ENCODE peak calls at places on chromosome 13, in six cellular contexts. B, Q, A, J, L and R are unnamed samples.

GRCh38 chr13:78241278-78241919 is 322.8 kb upstream of the EDNRB start:
- DNase-seq in B (peak; percentile 27), A (no peak), J (peak; percentile 6), Q (peak; percentile 0), L (peak; percentile 17), R (no peak)

GRCh38 chr13:42760949-42761348 is 20.4 kb upstream of the FAM216B start:
- DNase-seq in Q (no peak), L (no peak), B (no peak), A (no peak), J (no peak), R (no peak)

GRCh38 chr13:99565478-99566124 is 64.3 kb downstream of the TM9SF2 start:
- DNase-seq in B (no peak), Q (no peak), L (no peak), A (no peak), J (no peak), R (no peak)

GRCh38 chr13:22569830-22570229 is 610.9 kb upstream of the SGCG start:
- DNase-seq in A (no peak), L (no peak), B (no peak), J (no peak), Q (no peak), R (no peak)

GRCh38 chr13:74596691-74597090 is 462.5 kb upstream of the KLF12 start:
- DNase-seq in J (no peak), B (no peak), L (no peak), A (no peak), Q (no peak), R (no peak)

GRCh38 chr13:112178769-112179168 is 111.8 kb downstream of the SOX1 start:
- DNase-seq in L (no peak), A (no peak), Q (no peak), J (no peak), B (no peak), R (no peak)

GRCh38 chr13:72637561-72637960 is 89.9 kb downstream of the MZT1 start:
- DNase-seq in B (no peak), A (no peak), J (no peak), Q (no peak), L (no peak), R (no peak)

GRCh38 chr13:93881418-93881817 is 598.1 kb downstream of the DCT start:
- DNase-seq in B (no peak), Q (no peak), A (no peak), J (no peak), L (no peak), R (no peak)

GRCh38 chr13:53200498-53201453 is 172.2 kb downstream of the OLFM4 start:
- DNase-seq in Q (no peak), J (no peak), B (no peak), A (no peak), L (peak; percentile 62), R (no peak)

GRCh38 chr13:100440756-100441421 is 147.7 kb downstream of the GGACT start:
- DNase-seq in L (no peak), A (no peak), J (no peak), B (peak; percentile 41), Q (no peak), R (no peak)

GRCh38 chr13:109154146-109154545 is 524.7 kb downstream of the MYO16 start:
- DNase-seq in Q (no peak), J (no peak), L (no peak), B (peak; percentile 3), A (no peak), R (no peak)

GRCh38 chr13:96089749-96090239 is at the start of gene HS6ST3:
- DNase-seq in Q (peak; percentile 34), A (no peak), B (no peak), L (peak; percentile 38), J (peak; percentile 6), R (peak; percentile 22)

GRCh38 chr13:99386495-99386894 is 79.3 kb upstream of the GPR183 start:
- DNase-seq in J (no peak), B (no peak), Q (no peak), L (no peak), A (no peak), R (no peak)

GRCh38 chr13:24630851-24631341 is 49.3 kb upstream of the ATP12A start:
- DNase-seq in Q (no peak), L (peak; percentile 36), B (no peak), A (no peak), J (peak; percentile 41), R (no peak)

GRCh38 chr13:102710261-102710679 is 15.4 kb upstream of the METTL21C start:
- DNase-seq in L (no peak), B (no peak), Q (no peak), A (no peak), J (no peak), R (no peak)

GRCh38 chr13:106415427-106415826 is 120.0 kb downstream of the EFNB2 start:
- DNase-seq in L (no peak), B (no peak), J (no peak), Q (no peak), A (no peak), R (no peak)

GRCh38 chr13:38417727-38418126 is 68.1 kb downstream of the UFM1 start:
- DNase-seq in B (peak; percentile 8), A (no peak), L (no peak), J (peak; percentile 25), Q (no peak), R (no peak)

GRCh38 chr13:76331948-76332712 is 554.1 kb downstream of the KCTD12 start:
- DNase-seq in A (no peak), L (no peak), Q (no peak), J (no peak), B (no peak), R (no peak)

GRCh38 chr13:49620170-49620621 is 8.1 kb upstream of the ARL11 start:
- DNase-seq in Q (no peak), A (no peak), L (no peak), J (no peak), B (no peak), R (peak; percentile 54)

GRCh38 chr13:49624207-49624606 is 4.1 kb upstream of the ARL11 start:
- DNase-seq in J (no peak), A (no peak), B (no peak), L (no peak), Q (no peak), R (no peak)

GRCh38 chr13:49625392-49626137 is 2.7 kb upstream of the ARL11 start:
- DNase-seq in A (no peak), Q (no peak), L (no peak), J (no peak), B (peak; percentile 80), R (no peak)

GRCh38 chr13:49627831-49628652 is at the start of gene ARL11:
- DNase-seq in A (peak; percentile 39), L (peak; percentile 73), B (no peak), J (peak; percentile 47), Q (peak; percentile 76), R (peak; percentile 80)

GRCh38 chr13:49622174-49622946 is 5.9 kb upstream of the ARL11 start:
- DNase-seq in J (no peak), L (no peak), A (no peak), Q (no peak), B (peak; percentile 48), R (no peak)
- TF ChIP-seq POLR2A in J (no peak), L (no peak), A (no peak), Q (no peak), B (no peak), R (no peak)

DNA sequence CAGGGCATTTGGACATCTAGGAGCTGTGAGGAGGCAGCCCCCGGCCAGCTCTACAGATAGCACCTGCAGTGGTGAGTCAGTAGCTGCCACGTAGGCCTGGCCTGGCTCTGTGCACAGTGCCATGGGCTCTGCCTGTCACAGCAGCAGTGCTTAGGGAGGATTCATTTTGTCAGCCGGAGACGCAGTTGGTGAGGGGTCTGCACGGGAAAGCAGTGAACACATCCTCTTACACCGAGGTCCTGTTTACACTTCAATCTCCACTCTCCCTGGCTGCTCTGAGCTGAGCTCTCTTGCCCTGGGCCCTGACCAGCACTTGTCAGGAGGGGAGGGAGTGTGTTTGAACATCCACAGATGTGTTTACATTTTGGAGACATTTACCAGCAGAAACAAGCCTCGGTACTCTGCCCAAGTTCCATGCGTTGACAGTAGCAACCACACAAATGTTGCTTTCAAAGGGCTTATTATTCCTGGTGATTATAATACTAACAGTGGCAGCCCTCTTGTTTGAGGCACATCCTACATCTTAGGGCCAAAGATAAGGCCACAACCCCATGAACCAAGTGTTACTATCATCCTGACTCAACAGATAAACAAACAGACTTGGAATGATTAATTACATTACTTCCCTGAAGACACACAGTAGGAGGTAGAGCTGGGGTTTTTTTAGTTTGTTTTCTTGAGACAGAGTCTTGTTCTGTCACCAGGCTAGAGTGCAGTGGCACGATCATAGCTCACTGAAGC is 148.9 kb downstream of the USP12 start:
- DNase-seq in A (no peak), J (no peak), L (no peak), B (peak; percentile 90), Q (no peak), R (no peak)
- TF ChIP-seq TAF1 in A (no peak), J (no peak), L (no peak), B (no peak), Q (no peak), R (no peak)

GRCh38 chr13:110320645-110321044 is 13.6 kb downstream of the COL4A2 start:
- DNase-seq in B (no peak), L (no peak), Q (no peak), A (no peak), J (no peak), R (no peak)

GRCh38 chr13:110318920-110319319 is 11.8 kb downstream of the COL4A2 start:
- DNase-seq in Q (no peak), B (no peak), A (no peak), J (no peak), L (no peak), R (no peak)

GRCh38 chr13:110319397-110319773 is 12.3 kb downstream of the COL4A2 start:
- DNase-seq in B (no peak), L (no peak), Q (no peak), J (no peak), A (no peak), R (no peak)

GRCh38 chr13:110317496-110318195 is 10.6 kb downstream of the COL4A2 start:
- DNase-seq in L (no peak), A (no peak), J (no peak), B (no peak), Q (no peak), R (no peak)

DNA sequence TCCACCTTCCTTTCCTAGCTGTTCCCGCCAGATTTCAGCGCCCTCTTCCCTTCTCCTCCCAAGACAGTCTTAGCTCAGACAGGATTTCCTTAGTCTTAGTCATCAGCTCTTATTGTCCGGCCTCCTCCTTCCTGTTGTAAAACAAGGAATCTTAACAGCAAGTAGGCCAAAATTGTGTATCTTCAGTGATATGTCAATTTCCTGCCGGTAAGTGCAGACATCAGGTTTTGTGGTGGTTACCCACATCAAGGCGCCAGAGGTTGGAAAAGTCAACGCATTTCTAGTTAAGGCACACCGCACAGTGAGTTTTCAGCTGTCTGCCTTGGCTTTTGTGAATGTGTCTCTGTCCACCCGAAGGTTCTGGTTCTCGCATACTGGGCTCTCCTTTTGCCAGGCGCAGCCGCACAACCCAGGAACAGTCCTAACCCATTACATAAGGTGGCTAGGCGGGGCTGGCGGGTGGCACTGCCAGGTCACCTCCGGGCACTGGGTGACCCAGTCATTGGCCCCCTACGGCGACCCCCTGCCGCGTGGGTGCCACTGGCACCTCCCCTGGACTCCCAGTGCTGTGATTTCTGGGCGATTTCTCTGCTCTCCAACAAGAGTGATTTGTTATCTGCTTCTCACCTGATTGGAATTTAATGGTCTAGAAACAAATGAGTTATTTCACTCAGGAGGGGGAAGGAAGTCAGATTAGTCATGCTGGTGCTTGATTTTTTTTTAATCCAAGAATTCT is 12.9 kb downstream of the COL4A2 start:
- DNase-seq in L (no peak), Q (no peak), B (no peak), J (no peak), A (no peak), R (no peak)
- TF ChIP-seq POLR2AphosphoS5 in L (no peak), Q (no peak), B (no peak), J (no peak), A (no peak), R (no peak)

GRCh38 chr13:46121597-46122163 is 16.8 kb upstream of the CPB2 start:
- DNase-seq in A (no peak), J (no peak), L (no peak), Q (no peak), B (peak; percentile 32), R (no peak)
- TF ChIP-seq POLR2A in A (no peak), J (no peak), L (no peak), Q (no peak), B (no peak), R (no peak)